ENCODE peak calls at places on chromosomes 1 and 21, in eight cellular contexts. G is right cardiac atrium; U is iPS DF 6.9; S is heart right ventricle; R is CD8-positive, alpha-beta T cell; I is fibroblast of lung; E is endodermal cell; A is Peyer's patch. H is an unnamed sample.

GRCh38 chr21:21631961-21632360 is 633.8 kb downstream of the NCAM2 start:
- DNase-seq in G (peak), U (no peak), S (peak), R (no peak), I (peak), E (no peak), A (no peak), H (no peak)

GRCh38 chr1:27940297-27940696 is 5.5 kb downstream of the SMPDL3B start:
- DNase-seq in G (peak), U (no peak), S (peak), R (peak), I (peak), E (peak), A (no peak), H (peak)

GRCh38 chr1:40389871-40390560 is 16.5 kb downstream of the SMAP2 start:
- DNase-seq in G (no peak), U (no peak), S (no peak), R (no peak), I (peak), E (no peak), A (no peak), H (no peak)

GRCh38 chr1:151368000-151368744 is 4.3 kb downstream of the SELENBP1 start:
- DNase-seq in G (peak), U (no peak), S (peak), R (no peak), I (no peak), E (no peak), A (no peak), H (no peak)

GRCh38 chr1:52306227-52307006 is 59.6 kb downstream of the CC2D1B start:
- DNase-seq in G (no peak), U (no peak), S (no peak), R (no peak), I (no peak), E (peak), A (no peak), H (no peak)

GRCh38 chr1:183989078-183989577 is 48.4 kb downstream of the COLGALT2 start:
- DNase-seq in G (peak), U (no peak), S (peak), R (no peak), I (peak), E (no peak), A (no peak), H (peak)

GRCh38 chr1:11071463-11072215 is 11.8 kb upstream of the SRM start:
- DNase-seq in G (no peak), U (no peak), S (no peak), R (no peak), I (no peak), E (no peak), A (peak), H (no peak)

GRCh38 chr1:12593621-12594066 is 24.4 kb downstream of the DHRS3 start:
- DNase-seq in G (peak), U (no peak), S (peak), R (no peak), I (peak), E (no peak), A (no peak), H (no peak)

GRCh38 chr1:161738627-161739287 is 10.8 kb upstream of the DUSP12 start:
- DNase-seq in G (peak), U (no peak), S (peak), R (peak), I (peak), E (peak), A (peak), H (peak)

GRCh38 chr21:29164330-29164942 is 34.0 kb downstream of the MAP3K7CL start:
- DNase-seq in G (no peak), U (peak), S (no peak), R (no peak), I (peak), E (no peak), A (no peak), H (peak)

GRCh38 chr1:246114369-246114768 is 392.7 kb downstream of the SMYD3 start:
- DNase-seq in G (no peak), U (no peak), S (no peak), R (no peak), I (no peak), E (peak), A (no peak), H (no peak)

GRCh38 chr1:83033682-83034081 is 965.2 kb downstream of the TTLL7 start:
- DNase-seq in G (no peak), U (no peak), S (no peak), R (no peak), I (peak), E (no peak), A (no peak), H (peak)

GRCh38 chr1:206464456-206464964 is 5.8 kb upstream of the IKBKE start:
- DNase-seq in G (no peak), U (no peak), S (no peak), R (no peak), I (peak), E (no peak), A (no peak), H (no peak)

GRCh38 chr21:37166733-37167132 is 93.7 kb downstream of the TTC3 start:
- DNase-seq in G (no peak), U (peak), S (no peak), R (no peak), I (no peak), E (peak), A (no peak), H (no peak)

GRCh38 chr1:60035925-60036324 is 37.6 kb downstream of the C1orf87 start:
- DNase-seq in G (no peak), U (no peak), S (no peak), R (no peak), I (no peak), E (no peak), A (no peak), H (no peak)

GRCh38 chr21:25025596-25025995 is 581.7 kb downstream of the MRPL39 start:
- DNase-seq in G (no peak), U (no peak), S (no peak), R (no peak), I (no peak), E (no peak), A (no peak), H (no peak)

GRCh38 chr1:119032986-119033385 is 44.8 kb upstream of the TBX15 start:
- DNase-seq in G (no peak), U (no peak), S (no peak), R (no peak), I (no peak), E (no peak), A (no peak), H (no peak)

GRCh38 chr1:157113116-157113515 is 13.5 kb upstream of the ETV3L start:
- DNase-seq in G (no peak), U (no peak), S (no peak), R (no peak), I (no peak), E (no peak), A (no peak), H (no peak)

GRCh38 chr1:11784993-11785769 is 20.6 kb downstream of the MTHFR start:
- DNase-seq in G (peak), U (peak), S (peak), R (peak), I (peak), E (peak), A (peak), H (peak)

GRCh38 chr1:37795340-37796110 is 1.9 kb downstream of the MANEAL start:
- DNase-seq in G (peak), U (peak), S (peak), R (peak), I (peak), E (peak), A (peak), H (peak)

GRCh38 chr1:37793773-37794371 is at the start of gene MANEAL:
- DNase-seq in G (peak), U (no peak), S (peak), R (no peak), I (peak), E (peak), A (peak), H (peak)

GRCh38 chr1:37794372-37795339 is 1.0 kb downstream of the MANEAL start:
- DNase-seq in G (no peak), U (no peak), S (no peak), R (no peak), I (no peak), E (peak), A (no peak), H (no peak)

GRCh38 chr1:37797750-37798345 is 4.2 kb downstream of the MANEAL start:
- DNase-seq in G (no peak), U (no peak), S (no peak), R (no peak), I (peak), E (no peak), A (no peak), H (no peak)

GRCh38 chr1:37792943-37793686 is 532 bp upstream of the MANEAL start:
- DNase-seq in G (no peak), U (no peak), S (no peak), R (no peak), I (no peak), E (peak), A (no peak), H (no peak)
- H3K4me3 ChIP-seq in G (peak), U (peak), S (peak), R (no peak), I (no peak), E (no peak), A (peak), H (no peak)

GRCh38 chr1:85225624-85226380 is 25.0 kb upstream of the SYDE2 start:
- DNase-seq in G (no peak), U (no peak), S (no peak), R (no peak), I (no peak), E (no peak), A (no peak), H (peak)
- H3K27ac ChIP-seq in G (peak), U (no peak), S (peak), R (no peak), I (no peak), E (no peak), A (no peak), H (peak)

GRCh38 chr1:45205000-45205909 is 1.1 kb downstream of the ZSWIM5 start:
- DNase-seq in G (peak), U (no peak), S (peak), R (peak), I (peak), E (peak), A (peak), H (no peak)
- H3K4me3 ChIP-seq in G (peak), U (peak), S (peak), R (peak), I (peak), E (peak), A (peak), H (peak)

DNA sequence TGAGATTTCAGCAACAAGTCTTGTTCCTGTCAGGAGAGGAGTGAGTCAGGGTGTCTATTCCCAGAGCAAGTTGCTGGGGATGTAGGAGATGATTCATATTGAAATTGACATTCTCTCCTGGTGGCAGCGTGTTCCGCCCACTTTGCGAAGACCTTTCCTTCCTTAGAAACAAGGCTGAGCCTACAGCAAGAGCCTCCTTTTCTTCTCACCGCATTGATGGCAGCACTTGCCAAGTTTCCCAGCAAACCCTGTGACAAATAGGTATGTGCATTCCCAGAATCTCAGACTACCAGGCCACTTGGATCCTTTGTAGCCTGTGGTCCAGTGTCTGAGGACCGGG is 79.4 kb downstream of the MAN1C1 start:
- DNase-seq in G (peak), U (no peak), S (no peak), R (no peak), I (peak), E (no peak), A (no peak), H (no peak)
- H3K27ac ChIP-seq in G (peak), U (no peak), S (peak), R (no peak), I (peak), E (no peak), A (peak), H (no peak)

DNA sequence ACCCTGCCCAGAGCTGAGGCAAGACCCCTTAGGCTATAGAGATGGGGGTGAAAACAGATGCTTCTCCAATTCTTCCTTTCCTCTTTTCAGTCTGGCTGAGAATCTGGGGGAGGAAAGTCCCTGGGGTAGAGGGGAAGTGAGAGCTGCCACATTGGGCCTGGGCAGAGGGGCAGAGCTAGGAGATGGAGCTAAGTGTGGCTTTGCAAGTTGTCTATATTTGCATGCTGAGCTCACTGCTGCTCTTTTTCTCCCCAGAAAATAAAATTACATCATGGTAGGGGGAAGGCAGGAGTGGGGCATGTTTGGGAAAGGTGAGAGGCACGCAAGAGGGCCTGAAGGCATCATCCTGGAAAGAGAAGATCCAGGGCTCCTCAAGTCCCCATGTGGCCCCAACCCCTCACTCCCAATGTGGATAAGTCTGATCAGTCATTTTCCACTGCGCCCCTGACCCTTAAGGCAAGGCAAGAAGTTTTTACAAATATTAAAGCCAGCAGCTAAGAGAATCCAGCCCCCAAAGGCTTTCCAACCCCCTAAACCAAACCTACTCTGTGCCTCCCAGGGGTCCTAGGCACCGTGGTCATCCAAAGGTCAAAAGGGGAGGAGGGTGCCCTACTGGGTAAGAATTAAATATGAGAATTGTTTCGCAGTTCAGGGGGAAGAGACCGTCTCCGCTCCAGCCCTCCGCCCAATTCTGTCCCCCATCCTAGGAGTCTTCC is 500 bp upstream of the PEA15 start:
- DNase-seq in G (no peak), U (no peak), S (no peak), R (no peak), I (no peak), E (no peak), A (no peak), H (no peak)
- H3K4me3 ChIP-seq in G (peak), U (peak), S (peak), R (peak), I (peak), E (peak), A (peak), H (peak)